ENCODE peak calls at places on chromosomes 7 and 10, in ten cellular contexts. One of them, this sample, is unnamed.

GRCh38 chr10:2214035-2214434 is 476.7 kb upstream of the ADARB2 start:
- DNase-seq in ascending aorta: no peak
- DNase-seq in mesothelial cell of epicardium: no peak
- DNase-seq in lower leg skin: no peak
- DNase-seq in EL: no peak
- DNase-seq in right cardiac atrium: no peak
- DNase-seq in uterus: no peak
- DNase-seq in activated CD8-positive, alpha-beta memory T cell treated with anti-CD3 and anti-CD28 coated beads for 48 hours: no peak
- DNase-seq in dorsolateral prefrontal cortex: no peak
- DNase-seq in SW480: peak; percentile 3
- DNase-seq in this sample: no peak

GRCh38 chr7:50552921-50553320 is 12.3 kb downstream of the DDC start:
- DNase-seq in ascending aorta: no peak
- DNase-seq in mesothelial cell of epicardium: no peak
- DNase-seq in lower leg skin: no peak
- DNase-seq in EL: peak; percentile 20
- DNase-seq in right cardiac atrium: no peak
- DNase-seq in uterus: no peak
- DNase-seq in activated CD8-positive, alpha-beta memory T cell treated with anti-CD3 and anti-CD28 coated beads for 48 hours: no peak
- DNase-seq in dorsolateral prefrontal cortex: no peak
- DNase-seq in SW480: peak; percentile 26
- DNase-seq in this sample: no peak

GRCh38 chr7:150800576-150801241 is at the start of gene TMEM176A:
- DNase-seq in ascending aorta: no peak
- DNase-seq in mesothelial cell of epicardium: no peak
- DNase-seq in lower leg skin: peak; percentile 81
- DNase-seq in EL: no peak
- DNase-seq in right cardiac atrium: peak; percentile 53
- DNase-seq in uterus: no peak
- DNase-seq in activated CD8-positive, alpha-beta memory T cell treated with anti-CD3 and anti-CD28 coated beads for 48 hours: no peak
- DNase-seq in dorsolateral prefrontal cortex: no peak
- DNase-seq in SW480: no peak
- DNase-seq in this sample: no peak

GRCh38 chr7:139901411-139901810 is 72.3 kb downstream of the TBXAS1 start:
- DNase-seq in ascending aorta: no peak
- DNase-seq in mesothelial cell of epicardium: no peak
- DNase-seq in lower leg skin: no peak
- DNase-seq in EL: no peak
- DNase-seq in right cardiac atrium: no peak
- DNase-seq in uterus: no peak
- DNase-seq in activated CD8-positive, alpha-beta memory T cell treated with anti-CD3 and anti-CD28 coated beads for 48 hours: no peak
- DNase-seq in dorsolateral prefrontal cortex: no peak
- DNase-seq in SW480: no peak
- DNase-seq in this sample: no peak

GRCh38 chr10:128625926-128626325 is 499.7 kb upstream of the MKI67 start:
- DNase-seq in ascending aorta: no peak
- DNase-seq in mesothelial cell of epicardium: no peak
- DNase-seq in lower leg skin: peak; percentile 64
- DNase-seq in EL: no peak
- DNase-seq in right cardiac atrium: no peak
- DNase-seq in uterus: no peak
- DNase-seq in activated CD8-positive, alpha-beta memory T cell treated with anti-CD3 and anti-CD28 coated beads for 48 hours: no peak
- DNase-seq in dorsolateral prefrontal cortex: no peak
- DNase-seq in SW480: no peak
- DNase-seq in this sample: no peak

GRCh38 chr7:5425507-5426225 is 2.0 kb upstream of the TNRC18 start:
- DNase-seq in ascending aorta: peak; percentile 80
- DNase-seq in mesothelial cell of epicardium: no peak
- DNase-seq in lower leg skin: peak; percentile 94
- DNase-seq in EL: peak; percentile 83
- DNase-seq in right cardiac atrium: peak; percentile 69
- DNase-seq in uterus: peak; percentile 81
- DNase-seq in activated CD8-positive, alpha-beta memory T cell treated with anti-CD3 and anti-CD28 coated beads for 48 hours: no peak
- DNase-seq in dorsolateral prefrontal cortex: peak; percentile 73
- DNase-seq in SW480: peak; percentile 94
- DNase-seq in this sample: peak; percentile 87

GRCh38 chr7:66696774-66697191 is 43.8 kb upstream of the RABGEF1 start:
- DNase-seq in ascending aorta: no peak
- DNase-seq in mesothelial cell of epicardium: no peak
- DNase-seq in lower leg skin: no peak
- DNase-seq in EL: peak; percentile 21
- DNase-seq in right cardiac atrium: peak; percentile 35
- DNase-seq in uterus: peak; percentile 35
- DNase-seq in activated CD8-positive, alpha-beta memory T cell treated with anti-CD3 and anti-CD28 coated beads for 48 hours: no peak
- DNase-seq in dorsolateral prefrontal cortex: no peak
- DNase-seq in SW480: peak; percentile 27
- DNase-seq in this sample: no peak

GRCh38 chr7:4633012-4633411 is 49.1 kb upstream of the FOXK1 start:
- DNase-seq in ascending aorta: no peak
- DNase-seq in mesothelial cell of epicardium: no peak
- DNase-seq in lower leg skin: no peak
- DNase-seq in EL: peak; percentile 32
- DNase-seq in right cardiac atrium: no peak
- DNase-seq in uterus: no peak
- DNase-seq in activated CD8-positive, alpha-beta memory T cell treated with anti-CD3 and anti-CD28 coated beads for 48 hours: no peak
- DNase-seq in dorsolateral prefrontal cortex: no peak
- DNase-seq in SW480: peak; percentile 52
- DNase-seq in this sample: no peak

GRCh38 chr7:69796421-69796820 is 198.1 kb downstream of the AUTS2 start:
- DNase-seq in ascending aorta: no peak
- DNase-seq in mesothelial cell of epicardium: no peak
- DNase-seq in lower leg skin: no peak
- DNase-seq in EL: no peak
- DNase-seq in right cardiac atrium: no peak
- DNase-seq in uterus: no peak
- DNase-seq in activated CD8-positive, alpha-beta memory T cell treated with anti-CD3 and anti-CD28 coated beads for 48 hours: no peak
- DNase-seq in dorsolateral prefrontal cortex: no peak
- DNase-seq in SW480: no peak
- DNase-seq in this sample: no peak

GRCh38 chr10:77355844-77356243 is 281.8 kb downstream of the KCNMA1 start:
- DNase-seq in ascending aorta: no peak
- DNase-seq in mesothelial cell of epicardium: no peak
- DNase-seq in lower leg skin: no peak
- DNase-seq in EL: peak; percentile 81
- DNase-seq in right cardiac atrium: no peak
- DNase-seq in uterus: no peak
- DNase-seq in activated CD8-positive, alpha-beta memory T cell treated with anti-CD3 and anti-CD28 coated beads for 48 hours: no peak
- DNase-seq in dorsolateral prefrontal cortex: no peak
- DNase-seq in SW480: no peak
- DNase-seq in this sample: no peak

GRCh38 chr10:60706146-60706545 is 72.1 kb upstream of the CDK1 start:
- DNase-seq in ascending aorta: no peak
- DNase-seq in mesothelial cell of epicardium: no peak
- DNase-seq in lower leg skin: no peak
- DNase-seq in EL: no peak
- DNase-seq in right cardiac atrium: no peak
- DNase-seq in uterus: no peak
- DNase-seq in activated CD8-positive, alpha-beta memory T cell treated with anti-CD3 and anti-CD28 coated beads for 48 hours: no peak
- DNase-seq in dorsolateral prefrontal cortex: no peak
- DNase-seq in SW480: peak; percentile 34
- DNase-seq in this sample: no peak

GRCh38 chr7:152743600-152743999 is 16.0 kb upstream of the ACTR3B start:
- DNase-seq in ascending aorta: no peak
- DNase-seq in mesothelial cell of epicardium: no peak
- DNase-seq in lower leg skin: no peak
- DNase-seq in EL: no peak
- DNase-seq in right cardiac atrium: no peak
- DNase-seq in uterus: no peak
- DNase-seq in activated CD8-positive, alpha-beta memory T cell treated with anti-CD3 and anti-CD28 coated beads for 48 hours: no peak
- DNase-seq in dorsolateral prefrontal cortex: no peak
- DNase-seq in SW480: no peak
- DNase-seq in this sample: peak; percentile 19

GRCh38 chr10:28530751-28531150 is 2.2 kb upstream of the WAC start:
- DNase-seq in ascending aorta: no peak
- DNase-seq in mesothelial cell of epicardium: no peak
- DNase-seq in lower leg skin: no peak
- DNase-seq in EL: peak; percentile 30
- DNase-seq in right cardiac atrium: no peak
- DNase-seq in uterus: no peak
- DNase-seq in activated CD8-positive, alpha-beta memory T cell treated with anti-CD3 and anti-CD28 coated beads for 48 hours: no peak
- DNase-seq in dorsolateral prefrontal cortex: no peak
- DNase-seq in SW480: no peak
- DNase-seq in this sample: no peak

GRCh38 chr7:2966466-2967078 is 77.1 kb downstream of the CARD11 start:
- DNase-seq in ascending aorta: no peak
- DNase-seq in mesothelial cell of epicardium: no peak
- DNase-seq in lower leg skin: peak; percentile 40
- DNase-seq in EL: no peak
- DNase-seq in right cardiac atrium: no peak
- DNase-seq in uterus: no peak
- DNase-seq in activated CD8-positive, alpha-beta memory T cell treated with anti-CD3 and anti-CD28 coated beads for 48 hours: no peak
- DNase-seq in dorsolateral prefrontal cortex: no peak
- DNase-seq in SW480: no peak
- DNase-seq in this sample: peak; percentile 24

GRCh38 chr7:22639400-22639799 is 87.6 kb upstream of the IL6 start:
- DNase-seq in ascending aorta: no peak
- DNase-seq in mesothelial cell of epicardium: no peak
- DNase-seq in lower leg skin: no peak
- DNase-seq in EL: no peak
- DNase-seq in right cardiac atrium: no peak
- DNase-seq in uterus: no peak
- DNase-seq in activated CD8-positive, alpha-beta memory T cell treated with anti-CD3 and anti-CD28 coated beads for 48 hours: no peak
- DNase-seq in dorsolateral prefrontal cortex: no peak
- DNase-seq in SW480: no peak
- DNase-seq in this sample: no peak

GRCh38 chr10:60666221-60666620 is 112.1 kb upstream of the CDK1 start:
- DNase-seq in ascending aorta: no peak
- DNase-seq in mesothelial cell of epicardium: no peak
- DNase-seq in lower leg skin: no peak
- DNase-seq in EL: no peak
- DNase-seq in right cardiac atrium: peak; percentile 19
- DNase-seq in uterus: no peak
- DNase-seq in activated CD8-positive, alpha-beta memory T cell treated with anti-CD3 and anti-CD28 coated beads for 48 hours: no peak
- DNase-seq in dorsolateral prefrontal cortex: no peak
- DNase-seq in SW480: no peak
- DNase-seq in this sample: no peak

GRCh38 chr10:89364533-89364932 is 13.3 kb upstream of the IFIT1B start:
- DNase-seq in ascending aorta: no peak
- DNase-seq in mesothelial cell of epicardium: no peak
- DNase-seq in lower leg skin: no peak
- DNase-seq in EL: no peak
- DNase-seq in right cardiac atrium: no peak
- DNase-seq in uterus: no peak
- DNase-seq in activated CD8-positive, alpha-beta memory T cell treated with anti-CD3 and anti-CD28 coated beads for 48 hours: no peak
- DNase-seq in dorsolateral prefrontal cortex: no peak
- DNase-seq in SW480: no peak
- DNase-seq in this sample: no peak

GRCh38 chr7:28536259-28536658 is 123.9 kb downstream of the CREB5 start:
- DNase-seq in ascending aorta: no peak
- DNase-seq in mesothelial cell of epicardium: no peak
- DNase-seq in lower leg skin: no peak
- DNase-seq in EL: peak; percentile 44
- DNase-seq in right cardiac atrium: no peak
- DNase-seq in uterus: peak; percentile 69
- DNase-seq in activated CD8-positive, alpha-beta memory T cell treated with anti-CD3 and anti-CD28 coated beads for 48 hours: no peak
- DNase-seq in dorsolateral prefrontal cortex: no peak
- DNase-seq in SW480: peak; percentile 18
- DNase-seq in this sample: no peak

GRCh38 chr7:92448185-92448747 is 984 bp downstream of the GATAD1 start:
- DNase-seq in ascending aorta: peak; percentile 78
- DNase-seq in mesothelial cell of epicardium: peak; percentile 26
- DNase-seq in lower leg skin: peak; percentile 85
- DNase-seq in EL: peak; percentile 55
- DNase-seq in right cardiac atrium: peak; percentile 37
- DNase-seq in uterus: peak; percentile 47
- DNase-seq in activated CD8-positive, alpha-beta memory T cell treated with anti-CD3 and anti-CD28 coated beads for 48 hours: peak; percentile 2
- DNase-seq in dorsolateral prefrontal cortex: peak; percentile 67
- DNase-seq in SW480: peak; percentile 87
- DNase-seq in this sample: no peak

GRCh38 chr10:29828440-29828894 is 193.7 kb upstream of the SVIL start:
- DNase-seq in ascending aorta: no peak
- DNase-seq in mesothelial cell of epicardium: no peak
- DNase-seq in lower leg skin: peak; percentile 86
- DNase-seq in EL: no peak
- DNase-seq in right cardiac atrium: no peak
- DNase-seq in uterus: peak; percentile 64
- DNase-seq in activated CD8-positive, alpha-beta memory T cell treated with anti-CD3 and anti-CD28 coated beads for 48 hours: no peak
- DNase-seq in dorsolateral prefrontal cortex: no peak
- DNase-seq in SW480: no peak
- DNase-seq in this sample: no peak

GRCh38 chr10:88110822-88111221 is 247.4 kb downstream of the PTEN start:
- DNase-seq in ascending aorta: no peak
- DNase-seq in mesothelial cell of epicardium: no peak
- DNase-seq in lower leg skin: no peak
- DNase-seq in EL: peak; percentile 18
- DNase-seq in right cardiac atrium: no peak
- DNase-seq in uterus: no peak
- DNase-seq in activated CD8-positive, alpha-beta memory T cell treated with anti-CD3 and anti-CD28 coated beads for 48 hours: no peak
- DNase-seq in dorsolateral prefrontal cortex: no peak
- DNase-seq in SW480: no peak
- DNase-seq in this sample: no peak

GRCh38 chr7:142714375-142714774 is 34.9 kb upstream of the PRSS1 start:
- DNase-seq in ascending aorta: no peak
- DNase-seq in mesothelial cell of epicardium: no peak
- DNase-seq in lower leg skin: no peak
- DNase-seq in EL: no peak
- DNase-seq in right cardiac atrium: no peak
- DNase-seq in uterus: no peak
- DNase-seq in activated CD8-positive, alpha-beta memory T cell treated with anti-CD3 and anti-CD28 coated beads for 48 hours: no peak
- DNase-seq in dorsolateral prefrontal cortex: no peak
- DNase-seq in SW480: no peak
- DNase-seq in this sample: no peak

GRCh38 chr10:12806228-12807095 is 195.1 kb downstream of the CCDC3 start:
- DNase-seq in ascending aorta: no peak
- DNase-seq in mesothelial cell of epicardium: no peak
- DNase-seq in lower leg skin: no peak
- DNase-seq in EL: no peak
- DNase-seq in right cardiac atrium: no peak
- DNase-seq in uterus: no peak
- DNase-seq in activated CD8-positive, alpha-beta memory T cell treated with anti-CD3 and anti-CD28 coated beads for 48 hours: no peak
- DNase-seq in dorsolateral prefrontal cortex: no peak
- DNase-seq in SW480: no peak
- DNase-seq in this sample: no peak

GRCh38 chr7:24572421-24573007 is 738 bp upstream of the PALS2 start:
- DNase-seq in ascending aorta: peak; percentile 81
- DNase-seq in mesothelial cell of epicardium: no peak
- DNase-seq in lower leg skin: peak; percentile 85
- DNase-seq in EL: peak; percentile 58
- DNase-seq in right cardiac atrium: peak; percentile 54
- DNase-seq in uterus: peak; percentile 40
- DNase-seq in activated CD8-positive, alpha-beta memory T cell treated with anti-CD3 and anti-CD28 coated beads for 48 hours: peak; percentile 1
- DNase-seq in dorsolateral prefrontal cortex: no peak
- DNase-seq in SW480: peak; percentile 99
- DNase-seq in this sample: peak; percentile 72

GRCh38 chr10:103651783-103652476 is 158.4 kb downstream of the NEURL1 start:
- DNase-seq in ascending aorta: no peak
- DNase-seq in mesothelial cell of epicardium: no peak
- DNase-seq in lower leg skin: no peak
- DNase-seq in EL: no peak
- DNase-seq in right cardiac atrium: no peak
- DNase-seq in uterus: no peak
- DNase-seq in activated CD8-positive, alpha-beta memory T cell treated with anti-CD3 and anti-CD28 coated beads for 48 hours: no peak
- DNase-seq in dorsolateral prefrontal cortex: no peak
- DNase-seq in SW480: no peak
- DNase-seq in this sample: no peak

GRCh38 chr7:22061781-22062180 is 116.1 kb upstream of the CDCA7L start:
- DNase-seq in ascending aorta: no peak
- DNase-seq in mesothelial cell of epicardium: no peak
- DNase-seq in lower leg skin: no peak
- DNase-seq in EL: no peak
- DNase-seq in right cardiac atrium: no peak
- DNase-seq in uterus: no peak
- DNase-seq in activated CD8-positive, alpha-beta memory T cell treated with anti-CD3 and anti-CD28 coated beads for 48 hours: no peak
- DNase-seq in dorsolateral prefrontal cortex: no peak
- DNase-seq in SW480: no peak
- DNase-seq in this sample: no peak

GRCh38 chr10:126842836-126843235 is 62.4 kb upstream of the DOCK1 start:
- DNase-seq in ascending aorta: no peak
- DNase-seq in mesothelial cell of epicardium: no peak
- DNase-seq in lower leg skin: no peak
- DNase-seq in EL: no peak
- DNase-seq in right cardiac atrium: no peak
- DNase-seq in uterus: no peak
- DNase-seq in activated CD8-positive, alpha-beta memory T cell treated with anti-CD3 and anti-CD28 coated beads for 48 hours: no peak
- DNase-seq in dorsolateral prefrontal cortex: no peak
- DNase-seq in SW480: no peak
- DNase-seq in this sample: no peak

GRCh38 chr10:18400201-18400910 is 251.0 kb downstream of the NSUN6 start:
- DNase-seq in ascending aorta: no peak
- DNase-seq in mesothelial cell of epicardium: no peak
- DNase-seq in lower leg skin: no peak
- DNase-seq in EL: no peak
- DNase-seq in right cardiac atrium: no peak
- DNase-seq in uterus: no peak
- DNase-seq in activated CD8-positive, alpha-beta memory T cell treated with anti-CD3 and anti-CD28 coated beads for 48 hours: no peak
- DNase-seq in dorsolateral prefrontal cortex: peak; percentile 52
- DNase-seq in SW480: peak; percentile 16
- DNase-seq in this sample: no peak